ENCODE peak calls at places on chromosomes 5 and 9, in six cellular contexts. B is Calu3, L is neural crest cell, K is tibial artery, N is astrocyte of the spinal cord, F is B cell. M is an unnamed sample.

GRCh38 chr5:96978812-96979449 is 43.1 kb downstream of the LNPEP start:
- DNase-seq in B (no peak), L (no peak), N (peak), F (no peak), K (no peak), M (no peak)

GRCh38 chr5:38595149-38595725 is 38.8 kb upstream of the LIFR start:
- DNase-seq in F (no peak), N (peak), B (no peak), L (no peak), K (no peak), M (no peak)

GRCh38 chr5:171321447-171321846 is 12.4 kb downstream of the TLX3 start:
- DNase-seq in F (no peak), B (no peak), N (no peak), L (no peak), K (no peak), M (no peak)

GRCh38 chr5:179613460-179614071 is 9.9 kb downstream of the HNRNPH1 start:
- DNase-seq in K (peak), B (no peak), L (no peak), N (no peak), F (no peak), M (peak)

GRCh38 chr5:1893754-1894153 is 11.0 kb upstream of the IRX4 start:
- DNase-seq in L (no peak), B (no peak), F (no peak), N (no peak), K (no peak), M (no peak)

GRCh38 chr5:181207214-181207959 is 2.4 kb upstream of the TRIM7 start:
- DNase-seq in L (peak), K (peak), F (peak), N (peak), B (peak), M (peak)

GRCh38 chr9:935348-935965 is 41.0 kb upstream of the DMRT3 start:
- DNase-seq in N (no peak), L (no peak), B (no peak), F (no peak), K (no peak), M (no peak)

GRCh38 chr9:31355965-31356364 is 1028.5 kb upstream of the ACO1 start:
- DNase-seq in B (no peak), K (no peak), F (no peak), N (no peak), L (no peak), M (no peak)

GRCh38 chr9:110828148-110828730 is 159.6 kb downstream of the MUSK start:
- DNase-seq in B (no peak), K (no peak), L (no peak), N (peak), F (no peak), M (no peak)

GRCh38 chr9:16601991-16602390 is 268.5 kb downstream of the BNC2 start:
- DNase-seq in L (no peak), K (no peak), N (no peak), F (no peak), B (no peak), M (no peak)

GRCh38 chr5:59587489-59588337 is 305.8 kb downstream of the PDE4D start:
- DNase-seq in B (peak), K (peak), F (no peak), N (peak), L (peak), M (peak)

GRCh38 chr5:87526131-87526530 is 113.4 kb upstream of the CCNH start:
- DNase-seq in K (no peak), B (no peak), L (no peak), F (no peak), N (peak), M (no peak)

GRCh38 chr5:56183507-56183906 is 49.6 kb downstream of the ANKRD55 start:
- DNase-seq in B (no peak), N (peak), L (no peak), F (no peak), K (no peak), M (no peak)

GRCh38 chr9:110056062-110056461 is 151.9 kb downstream of the C9orf152 start:
- DNase-seq in K (no peak), N (no peak), F (no peak), B (no peak), L (no peak), M (no peak)

DNA sequence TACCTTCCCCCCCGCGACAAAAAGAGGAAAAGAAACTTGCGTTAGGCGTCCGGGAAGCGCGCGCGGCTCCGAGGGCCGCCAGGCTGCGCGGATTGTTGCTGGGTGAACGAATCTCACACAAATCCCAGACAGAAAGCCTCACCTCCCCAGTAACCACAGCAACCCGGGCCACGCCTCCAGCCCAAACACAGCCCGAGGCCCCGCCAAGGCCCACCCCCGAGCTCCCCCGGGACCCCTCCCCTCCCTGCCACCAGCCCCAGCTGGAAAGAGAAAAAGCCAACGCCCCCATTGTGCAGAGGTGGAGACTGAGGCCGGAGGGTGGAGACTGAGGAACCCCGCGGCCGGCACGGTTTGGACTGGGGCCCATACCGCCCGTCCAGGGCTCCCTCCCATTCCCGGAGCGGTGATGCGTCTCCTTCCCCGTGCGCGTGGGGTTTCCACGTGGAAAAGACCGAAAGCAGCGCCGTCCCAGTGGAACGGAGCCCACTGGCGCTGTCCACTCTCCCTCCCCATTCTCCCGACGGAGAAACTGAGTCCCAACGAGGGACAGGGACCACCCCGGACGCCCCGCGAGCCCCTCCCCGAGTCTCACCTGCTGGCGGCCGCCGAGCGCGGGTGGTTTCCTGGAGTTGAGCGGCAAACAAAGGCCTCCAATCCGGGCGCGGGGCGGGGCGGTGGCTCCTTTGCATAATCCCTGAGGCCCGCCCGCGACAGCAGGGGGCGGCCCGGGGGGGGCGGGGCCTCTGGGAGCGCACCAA is 10.2 kb upstream of the AKNA start:
- DNase-seq in N (peak), K (peak), F (peak), L (peak), B (peak), M (peak)
- TF ChIP-seq CTCF in N (no peak), K (peak), F (peak), L (no peak), B (no peak), M (no peak)

DNA sequence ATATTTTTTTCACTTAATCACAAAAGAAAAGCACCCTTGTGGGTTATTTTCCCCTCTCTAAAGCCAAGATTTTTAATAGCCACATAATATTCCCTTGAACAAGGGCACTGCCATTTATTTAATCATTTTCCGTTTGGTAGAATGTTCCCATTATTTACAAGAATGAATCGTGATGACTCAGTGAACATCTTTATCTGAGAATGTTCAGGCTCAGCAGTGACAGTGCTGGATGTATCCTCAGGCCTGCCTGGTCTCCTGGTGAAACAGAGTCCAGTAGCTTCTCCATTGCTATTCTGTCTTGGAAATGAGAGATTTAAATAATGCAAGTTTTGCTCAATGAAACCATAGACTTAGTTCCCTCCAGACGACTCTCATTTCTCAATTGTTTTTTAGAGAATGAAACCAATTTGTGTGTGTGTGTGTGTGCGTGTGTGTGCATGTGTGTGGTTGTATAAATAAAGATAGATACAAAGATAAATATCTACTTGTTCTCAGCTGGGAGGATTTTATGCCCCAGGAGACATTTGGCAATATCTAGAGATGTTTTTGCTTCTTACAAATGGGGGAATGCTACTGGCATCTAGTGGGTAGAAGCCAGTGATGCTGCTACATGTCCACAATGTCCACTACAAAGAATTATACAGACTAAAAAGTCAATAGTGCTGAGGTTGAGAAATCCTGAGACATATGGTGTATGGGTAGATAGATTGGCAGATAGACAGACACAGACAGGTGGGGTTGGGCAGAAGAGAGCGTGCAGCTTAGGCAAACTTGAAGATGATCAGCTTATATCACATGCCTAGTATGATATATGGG is 55.0 kb downstream of the PAPPA start:
- DNase-seq in F (no peak), K (no peak), B (no peak), N (peak), L (no peak), M (no peak)
- TF ChIP-seq CTCF in F (no peak), K (no peak), B (no peak), N (peak), L (no peak), M (no peak)

GRCh38 chr5:95731571-95732554 is 727 bp downstream of the RHOBTB3 start:
- DNase-seq in N (peak), K (peak), B (peak), L (peak), F (no peak), M (peak)
- TF ChIP-seq CTCF in N (no peak), K (no peak), B (no peak), L (no peak), F (no peak), M (no peak)

GRCh38 chr5:73437126-73438047 is 11.2 kb downstream of the FOXD1 start:
- DNase-seq in K (no peak), N (peak), F (no peak), L (peak), B (peak), M (no peak)
- TF ChIP-seq CTCF in K (no peak), N (peak), F (no peak), L (peak), B (peak), M (no peak)

DNA sequence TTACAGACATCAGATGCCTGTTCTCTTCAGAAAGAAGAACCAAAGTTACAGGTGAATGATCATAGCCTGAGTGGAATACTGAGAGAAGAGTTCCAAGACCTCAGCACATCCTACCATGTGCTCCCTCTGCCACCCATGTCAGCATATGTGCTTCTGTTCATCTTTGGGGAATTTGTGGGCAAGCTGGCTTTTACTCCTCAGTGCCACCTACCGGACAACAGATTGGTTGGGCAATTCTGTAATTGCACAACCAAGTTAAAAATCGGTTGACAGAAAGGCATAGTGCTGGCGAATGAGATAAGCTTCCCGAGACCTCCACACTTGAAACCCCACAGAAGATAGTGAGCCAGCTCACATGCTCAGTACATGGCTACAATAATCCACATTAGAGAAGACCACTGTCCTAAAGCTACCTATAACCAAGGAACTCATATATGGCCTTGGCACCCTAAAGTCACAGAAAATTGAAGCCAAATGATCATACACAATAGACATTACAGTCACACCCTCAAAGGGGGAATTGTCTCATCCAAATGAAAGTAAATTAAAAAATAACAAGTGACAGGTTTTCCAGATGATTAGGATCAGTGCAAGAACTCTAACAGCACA is 1238.0 kb upstream of the NUDT12 start:
- DNase-seq in F (no peak), L (no peak), K (no peak), N (no peak), B (peak), M (no peak)
- TF ChIP-seq CTCF in F (no peak), L (peak), K (no peak), N (peak), B (peak), M (no peak)

GRCh38 chr9:107141967-107142366 is 141.1 kb upstream of the RAD23B start:
- DNase-seq in F (no peak), B (no peak), N (peak), L (no peak), K (no peak), M (no peak)
- TF ChIP-seq CTCF in F (no peak), B (no peak), N (peak), L (peak), K (no peak), M (no peak)